ENCODE peak calls at places on chromosomes 6 and 20, in five cellular contexts. S, A, O, H and E are unnamed samples.

GRCh38 chr6:30842754-30843610 is 41.3 kb upstream of the DDR1 start:
- DNase-seq in S (no peak), A (no peak), O (no peak), H (peak), E (peak)

GRCh38 chr6:108002365-108003221 is 44.6 kb upstream of the SEC63 start:
- DNase-seq in S (no peak), A (no peak), O (peak), H (peak), E (peak)

GRCh38 chr6:30198166-30199084 is 14.8 kb downstream of the TRIM26 start:
- DNase-seq in S (no peak), A (no peak), O (no peak), H (no peak), E (no peak)

GRCh38 chr6:7726416-7727149 is 684 bp downstream of the BMP6 start:
- DNase-seq in S (peak), A (no peak), O (no peak), H (peak), E (no peak)

GRCh38 chr20:37994512-37994911 is 38.7 kb downstream of the TTI1 start:
- DNase-seq in S (no peak), A (no peak), O (no peak), H (peak), E (peak)

GRCh38 chr6:21751608-21752007 is 158.1 kb downstream of the SOX4 start:
- DNase-seq in S (no peak), A (no peak), O (no peak), H (no peak), E (no peak)

GRCh38 chr20:17643531-17644188 is 38.4 kb downstream of the RRBP1 start:
- DNase-seq in S (no peak), A (no peak), O (no peak), H (no peak), E (no peak)

GRCh38 chr6:161414800-161415199 is 140.9 kb upstream of the AGPAT4 start:
- DNase-seq in S (no peak), A (no peak), O (no peak), H (no peak), E (no peak)

GRCh38 chr6:133906050-133906449 is 17.1 kb downstream of the TCF21 start:
- DNase-seq in S (no peak), A (no peak), O (no peak), H (no peak), E (peak)

GRCh38 chr20:40279390-40279789 is 409.6 kb downstream of the MAFB start:
- DNase-seq in S (no peak), A (no peak), O (no peak), H (peak), E (peak)

GRCh38 chr6:148423601-148424270 is 81.1 kb downstream of the SASH1 start:
- DNase-seq in S (no peak), A (no peak), O (no peak), H (no peak), E (peak)

GRCh38 chr6:52577022-52577777 is at the start of gene TRAM2:
- DNase-seq in S (peak), A (peak), O (peak), H (peak), E (peak)

GRCh38 chr6:17863971-17864754 is 123.3 kb downstream of the KIF13A start:
- DNase-seq in S (peak), A (no peak), O (no peak), H (no peak), E (peak)

GRCh38 chr20:25408890-25409289 is 1.4 kb downstream of the GINS1 start:
- DNase-seq in S (no peak), A (no peak), O (no peak), H (no peak), E (no peak)
- H3K4me3 ChIP-seq in S (no peak), A (no peak), O (no peak), H (no peak), E (no peak)

DNA sequence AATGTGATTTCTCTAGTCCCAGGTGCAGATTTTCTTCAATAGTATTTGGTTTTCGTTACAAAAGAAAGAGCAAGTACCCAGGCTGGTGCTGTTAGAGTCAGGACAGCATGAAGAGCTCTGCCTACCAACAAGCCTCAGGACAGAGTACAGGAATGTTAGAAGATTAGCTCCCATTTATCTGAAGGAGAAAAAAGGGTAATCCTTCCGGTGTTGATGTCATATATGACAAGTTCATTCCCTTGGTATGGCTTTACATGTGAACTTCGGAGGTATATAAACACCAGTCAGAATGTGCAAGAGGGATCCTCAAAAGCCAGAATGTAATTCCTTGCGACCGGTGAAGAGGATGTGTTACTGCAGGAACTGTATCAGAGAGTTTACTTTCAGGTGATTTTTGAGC is 194.1 kb upstream of the ZNF184 start:
- DNase-seq in S (no peak), A (no peak), O (no peak), H (no peak), E (no peak)
- H3K4me3 ChIP-seq in S (no peak), A (no peak), O (no peak), H (peak), E (no peak)

GRCh38 chr6:109059148-109059547 is 35.5 kb downstream of the SESN1 start:
- DNase-seq in S (no peak), A (no peak), O (no peak), H (no peak), E (peak)
- H3K4me3 ChIP-seq in S (no peak), A (no peak), O (no peak), H (no peak), E (no peak)

DNA sequence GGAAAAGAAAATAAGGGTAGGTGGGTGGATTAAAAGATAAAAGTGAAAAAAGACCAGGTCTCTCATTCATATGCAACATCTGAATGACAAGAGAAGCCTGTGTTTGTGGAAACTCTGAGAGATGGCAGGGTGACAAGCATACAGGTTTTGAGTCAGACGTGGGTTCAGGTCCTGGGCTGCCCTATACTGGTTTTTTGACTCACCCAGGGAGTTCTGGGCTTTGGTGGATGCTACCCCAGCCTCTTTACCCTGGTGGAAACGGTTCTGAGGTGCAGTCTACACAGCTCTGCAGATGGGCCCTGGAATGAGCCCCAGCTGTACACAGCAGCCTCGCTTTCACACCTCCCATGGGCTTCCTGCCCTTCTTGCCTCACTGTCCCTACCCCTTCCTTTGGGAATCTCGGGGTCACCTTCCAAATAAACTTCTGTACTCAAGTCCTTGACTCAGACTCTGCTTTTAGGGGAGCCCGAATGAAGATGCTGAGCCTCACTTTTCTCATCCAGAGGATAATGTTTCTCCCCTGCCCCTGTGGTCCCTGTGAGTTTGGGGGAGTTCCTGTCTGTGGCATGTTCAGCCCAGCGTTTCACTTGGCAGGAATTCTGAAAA is 77.7 kb upstream of the CLDN20 start:
- DNase-seq in S (no peak), A (no peak), O (no peak), H (no peak), E (no peak)
- H3K4me3 ChIP-seq in S (no peak), A (no peak), O (no peak), H (no peak), E (no peak)

GRCh38 chr20:21714297-21715192 is 9.1 kb downstream of the PAX1 start:
- DNase-seq in S (no peak), A (no peak), O (no peak), H (no peak), E (no peak)
- H3K4me3 ChIP-seq in S (no peak), A (no peak), O (no peak), H (no peak), E (no peak)

GRCh38 chr6:44075137-44076015 is 51.9 kb downstream of the MRPL14 start:
- DNase-seq in S (no peak), A (no peak), O (no peak), H (no peak), E (no peak)

GRCh38 chr6:44072959-44073611 is 54.2 kb downstream of the MRPL14 start:
- DNase-seq in S (peak), A (no peak), O (peak), H (peak), E (peak)

GRCh38 chr6:44076016-44076365 is 51.3 kb downstream of the MRPL14 start:
- DNase-seq in S (no peak), A (no peak), O (no peak), H (no peak), E (no peak)

GRCh38 chr6:44073612-44074382 is 53.5 kb downstream of the MRPL14 start:
- DNase-seq in S (no peak), A (no peak), O (no peak), H (no peak), E (no peak)

DNA sequence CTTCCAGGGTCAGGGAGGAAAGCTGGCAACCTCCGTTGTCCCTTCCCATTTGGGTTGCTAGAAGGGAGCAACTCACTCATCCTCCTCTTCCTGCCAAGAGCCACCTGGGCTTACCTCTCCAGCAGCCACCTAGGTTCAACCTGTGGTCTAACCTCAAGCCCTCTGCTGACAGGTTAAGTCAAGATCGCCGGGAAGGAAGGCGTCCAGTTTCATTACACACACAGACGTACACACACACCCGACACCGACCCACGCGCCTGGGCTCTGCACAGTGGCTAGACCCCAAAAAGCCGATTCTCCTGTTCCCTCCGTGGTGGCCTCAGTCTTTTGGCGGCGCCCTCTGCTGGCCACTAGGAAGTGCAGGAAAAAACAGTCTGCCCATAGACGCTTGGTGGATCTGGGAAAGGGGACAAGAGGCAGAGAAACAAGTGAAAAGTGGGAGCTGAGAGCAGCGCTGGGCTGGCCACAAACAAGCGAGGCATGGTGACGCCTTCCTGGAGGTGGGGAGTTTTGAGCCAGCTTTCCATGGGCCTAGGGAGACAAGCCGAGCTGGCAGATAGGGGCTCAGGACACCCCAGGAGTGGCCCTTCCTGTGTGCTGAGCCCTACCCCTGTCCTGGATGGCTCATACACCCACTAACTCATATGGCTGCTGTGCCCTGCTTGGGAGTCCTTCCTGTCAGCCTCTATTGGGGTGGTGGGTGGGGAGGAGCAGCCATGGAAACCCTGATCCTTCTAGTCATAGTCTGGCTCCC is 52.7 kb downstream of the MRPL14 start:
- DNase-seq in S (peak), A (no peak), O (peak), H (peak), E (peak)
- H3K4me3 ChIP-seq in S (peak), A (peak), O (no peak), H (no peak), E (no peak)